ENCODE peak calls at places on chromosome 5, in nine cellular contexts. O, Z, C, X, V, H, J, R and D are unnamed samples.

GRCh38 chr5:95731571-95732554 is 727 bp downstream of the RHOBTB3 start:
- DNase-seq in R (peak), H (no peak), O (peak), X (peak), C (peak), J (peak), Z (peak), V (peak), D (no peak)

GRCh38 chr5:42858709-42859108 is 47.0 kb upstream of the SELENOP start:
- DNase-seq in X (no peak), H (no peak), J (no peak), R (no peak), V (no peak), O (no peak), Z (no peak), C (peak), D (no peak)

GRCh38 chr5:129541648-129542251 is 81.7 kb downstream of the ADAMTS19 start:
- DNase-seq in V (no peak), H (no peak), R (no peak), Z (no peak), J (no peak), X (no peak), C (no peak), O (no peak), D (no peak)

GRCh38 chr5:84885479-84886258 is 501.0 kb upstream of the EDIL3 start:
- DNase-seq in C (no peak), O (peak), V (no peak), X (no peak), R (no peak), H (peak), Z (no peak), J (no peak), D (no peak)

GRCh38 chr5:60763061-60763460 is 63.1 kb upstream of the DEPDC1B start:
- DNase-seq in C (no peak), R (no peak), X (no peak), J (no peak), V (no peak), O (no peak), Z (no peak), H (no peak), D (no peak)

GRCh38 chr5:15452030-15452429 is 48.0 kb upstream of the FBXL7 start:
- DNase-seq in O (no peak), R (no peak), H (no peak), Z (no peak), J (no peak), C (no peak), V (no peak), X (no peak), D (no peak)

GRCh38 chr5:141514330-141515111 is 25.6 kb downstream of the PCDHGC5 start:
- DNase-seq in X (no peak), C (no peak), O (no peak), J (peak), H (no peak), Z (no peak), R (peak), V (peak), D (no peak)

GRCh38 chr5:137836997-137837396 is 30.7 kb upstream of the MYOT start:
- DNase-seq in X (no peak), Z (no peak), V (no peak), O (no peak), H (no peak), J (no peak), C (no peak), R (no peak), D (no peak)

GRCh38 chr5:140005145-140005591 is 37.9 kb downstream of the NRG2 start:
- DNase-seq in O (no peak), Z (no peak), V (no peak), X (peak), H (no peak), C (no peak), R (no peak), J (no peak), D (peak)

GRCh38 chr5:32949571-32949970 is 238.4 kb downstream of the NPR3 start:
- DNase-seq in H (no peak), V (no peak), C (no peak), Z (no peak), X (no peak), R (no peak), J (no peak), O (no peak), D (no peak)

GRCh38 chr5:56535347-56535746 is 280.0 kb upstream of the MAP3K1 start:
- DNase-seq in C (no peak), X (no peak), O (no peak), R (no peak), V (no peak), Z (no peak), H (no peak), J (no peak), D (no peak)

GRCh38 chr5:82986404-82986803 is 90.8 kb downstream of the TMEM167A start:
- DNase-seq in V (no peak), Z (no peak), R (no peak), C (no peak), H (no peak), X (no peak), J (no peak), O (no peak), D (no peak)

GRCh38 chr5:55903121-55903701 is 52.1 kb downstream of the IL31RA start:
- DNase-seq in C (no peak), R (no peak), X (peak), V (no peak), O (no peak), J (no peak), H (no peak), Z (no peak), D (peak)

GRCh38 chr5:117494208-117494607 is 919.6 kb upstream of the SEMA6A start:
- DNase-seq in J (no peak), Z (no peak), V (no peak), O (no peak), R (no peak), H (no peak), X (no peak), C (no peak), D (no peak)

GRCh38 chr5:103510851-103511553 is 51.6 kb downstream of the NUDT12 start:
- DNase-seq in C (no peak), V (no peak), Z (no peak), H (no peak), O (no peak), X (no peak), J (no peak), R (no peak), D (no peak)

GRCh38 chr5:175286981-175287380 is 157.0 kb downstream of the DRD1 start:
- DNase-seq in Z (no peak), V (no peak), C (no peak), H (no peak), X (no peak), J (no peak), R (no peak), O (no peak), D (no peak)

GRCh38 chr5:66066826-66067225 is 77.3 kb upstream of the SREK1 start:
- DNase-seq in J (no peak), O (no peak), R (no peak), H (no peak), X (no peak), Z (no peak), C (no peak), V (no peak), D (no peak)

GRCh38 chr5:53508125-53508524 is 27.7 kb downstream of the FST start:
- DNase-seq in R (no peak), Z (no peak), O (no peak), C (no peak), J (no peak), V (no peak), X (no peak), H (no peak), D (no peak)

GRCh38 chr5:150486402-150487198 is 21.3 kb upstream of the NDST1 start:
- DNase-seq in R (peak), X (peak), O (peak), H (no peak), C (peak), Z (no peak), J (peak), V (peak), D (peak)

GRCh38 chr5:58240286-58240685 is 219.6 kb downstream of the PLK2 start:
- DNase-seq in Z (no peak), X (no peak), H (peak), V (no peak), R (no peak), O (no peak), J (no peak), C (no peak), D (no peak)

GRCh38 chr5:179858586-179859427 is at the start of gene MRNIP:
- DNase-seq in J (peak), V (peak), X (peak), Z (peak), R (peak), C (peak), H (peak), O (peak), D (peak)
- TF ChIP-seq CTCF in J (no peak), V (no peak), X (peak), Z (no peak), R (no peak), C (peak), H (peak), O (peak), D (peak)

DNA sequence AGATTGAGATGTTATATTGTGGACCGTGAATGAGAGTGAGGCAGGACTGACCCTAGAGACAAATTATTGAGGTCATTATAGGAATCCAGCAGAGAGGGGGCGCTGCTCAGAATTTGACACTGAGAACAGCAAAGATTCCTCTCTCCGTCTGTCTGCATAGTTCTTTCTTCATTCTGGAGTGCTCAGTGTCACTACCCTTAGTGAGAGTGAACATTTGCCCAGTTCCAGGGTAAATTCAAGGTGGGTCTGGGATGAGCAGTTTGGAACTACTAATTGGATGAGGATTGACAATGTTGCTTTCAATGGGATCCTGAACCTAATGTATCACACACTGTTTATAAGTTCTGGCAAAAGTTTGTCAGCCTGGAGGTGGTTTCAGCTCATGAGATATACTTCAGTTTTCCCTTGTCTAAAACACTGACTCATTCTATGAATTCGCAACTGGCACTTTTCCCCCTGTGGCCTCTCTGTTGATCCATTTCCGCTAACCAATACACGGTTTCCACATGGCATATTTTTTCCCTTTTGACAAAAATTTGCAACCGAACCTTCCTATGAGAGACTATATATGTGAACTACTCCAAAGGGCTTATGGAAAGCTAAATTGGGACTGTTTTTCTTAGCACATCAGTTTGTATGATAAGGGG is 1240.8 kb upstream of the WWC1 start:
- DNase-seq in V (peak), R (peak), J (no peak), Z (no peak), C (no peak), O (no peak), X (no peak), H (no peak), D (no peak)
- TF ChIP-seq CTCF in V (peak), R (peak), J (no peak), Z (no peak), C (no peak), O (no peak), X (no peak), H (no peak), D (no peak)

GRCh38 chr5:157918811-157919742 is 60.1 kb upstream of the CLINT1 start:
- DNase-seq in H (no peak), R (no peak), J (no peak), Z (no peak), X (no peak), V (no peak), O (no peak), C (no peak), D (no peak)

GRCh38 chr5:157914389-157914788 is 55.4 kb upstream of the CLINT1 start:
- DNase-seq in Z (no peak), C (no peak), J (no peak), V (no peak), X (no peak), O (no peak), H (no peak), R (no peak), D (no peak)

GRCh38 chr5:157920828-157921170 is 61.9 kb upstream of the CLINT1 start:
- DNase-seq in J (no peak), X (no peak), C (no peak), V (no peak), O (no peak), R (no peak), H (no peak), Z (no peak), D (no peak)

GRCh38 chr5:157915638-157916037 is 56.7 kb upstream of the CLINT1 start:
- DNase-seq in C (peak), Z (no peak), H (no peak), J (no peak), V (no peak), X (no peak), R (no peak), O (peak), D (no peak)

DNA sequence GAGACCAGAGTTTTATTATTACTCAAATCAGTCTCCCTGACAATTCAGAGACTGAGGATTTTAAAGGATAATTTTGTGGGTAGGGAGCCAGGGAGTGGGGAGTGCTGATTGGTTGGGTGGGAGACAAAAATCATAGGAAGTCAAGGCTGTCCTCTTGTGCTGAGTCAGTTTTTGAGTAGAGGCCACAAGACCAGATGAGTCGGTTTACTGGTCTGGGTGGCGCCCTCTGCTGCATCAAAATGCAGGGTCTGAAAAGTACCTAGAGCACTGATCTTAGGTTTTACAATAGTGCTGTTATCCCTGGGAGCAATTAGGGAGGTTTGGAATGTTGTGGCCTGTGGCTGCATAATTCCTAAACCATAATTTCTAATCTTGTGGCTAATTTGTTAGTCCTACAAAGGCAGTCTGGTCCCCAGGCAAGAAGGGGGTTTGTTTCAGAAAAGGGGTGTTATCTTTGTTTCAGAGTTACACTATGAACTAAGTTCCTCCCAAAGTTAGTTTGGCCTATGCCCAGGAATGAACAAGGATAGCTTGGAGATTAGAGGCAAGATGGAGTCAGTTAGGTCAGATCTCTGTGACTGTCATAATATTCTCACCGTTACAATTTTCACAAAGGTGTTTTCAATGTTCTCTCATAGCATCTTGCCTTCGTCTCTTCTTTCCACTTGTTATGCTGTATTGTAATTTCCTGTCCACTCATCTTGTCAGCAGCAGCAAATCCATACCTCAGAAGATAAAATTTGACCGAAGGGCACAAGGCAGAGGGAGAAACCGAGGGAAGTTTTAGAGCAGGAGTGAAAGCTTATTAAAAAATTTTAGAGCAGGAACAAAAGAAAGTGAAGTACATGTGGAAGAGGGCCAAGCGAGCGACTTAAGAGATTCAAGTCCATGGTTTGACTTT is 59.2 kb upstream of the CLINT1 start:
- DNase-seq in R (peak), X (peak), V (peak), J (peak), O (peak), H (peak), C (no peak), Z (peak), D (peak)
- TF ChIP-seq CTCF in R (peak), X (peak), V (peak), J (peak), O (no peak), H (peak), C (no peak), Z (peak), D (no peak)

GRCh38 chr5:177304392-177305119 is 957 bp downstream of the PRELID1 start:
- DNase-seq in J (peak), V (no peak), C (no peak), H (no peak), Z (no peak), O (no peak), X (peak), R (no peak), D (peak)

GRCh38 chr5:177308740-177309139 is 3.0 kb downstream of the MXD3 start:
- DNase-seq in H (no peak), O (no peak), X (no peak), Z (no peak), C (no peak), R (no peak), J (no peak), V (no peak), D (no peak)

GRCh38 chr5:177309351-177310191 is 2.1 kb downstream of the MXD3 start:
- DNase-seq in X (peak), R (peak), Z (no peak), H (no peak), O (peak), J (peak), C (no peak), V (peak), D (peak)

GRCh38 chr5:177307544-177308363 is 3.9 kb downstream of the MXD3 start:
- DNase-seq in R (no peak), Z (no peak), J (no peak), O (no peak), H (no peak), V (no peak), X (no peak), C (no peak), D (no peak)

DNA sequence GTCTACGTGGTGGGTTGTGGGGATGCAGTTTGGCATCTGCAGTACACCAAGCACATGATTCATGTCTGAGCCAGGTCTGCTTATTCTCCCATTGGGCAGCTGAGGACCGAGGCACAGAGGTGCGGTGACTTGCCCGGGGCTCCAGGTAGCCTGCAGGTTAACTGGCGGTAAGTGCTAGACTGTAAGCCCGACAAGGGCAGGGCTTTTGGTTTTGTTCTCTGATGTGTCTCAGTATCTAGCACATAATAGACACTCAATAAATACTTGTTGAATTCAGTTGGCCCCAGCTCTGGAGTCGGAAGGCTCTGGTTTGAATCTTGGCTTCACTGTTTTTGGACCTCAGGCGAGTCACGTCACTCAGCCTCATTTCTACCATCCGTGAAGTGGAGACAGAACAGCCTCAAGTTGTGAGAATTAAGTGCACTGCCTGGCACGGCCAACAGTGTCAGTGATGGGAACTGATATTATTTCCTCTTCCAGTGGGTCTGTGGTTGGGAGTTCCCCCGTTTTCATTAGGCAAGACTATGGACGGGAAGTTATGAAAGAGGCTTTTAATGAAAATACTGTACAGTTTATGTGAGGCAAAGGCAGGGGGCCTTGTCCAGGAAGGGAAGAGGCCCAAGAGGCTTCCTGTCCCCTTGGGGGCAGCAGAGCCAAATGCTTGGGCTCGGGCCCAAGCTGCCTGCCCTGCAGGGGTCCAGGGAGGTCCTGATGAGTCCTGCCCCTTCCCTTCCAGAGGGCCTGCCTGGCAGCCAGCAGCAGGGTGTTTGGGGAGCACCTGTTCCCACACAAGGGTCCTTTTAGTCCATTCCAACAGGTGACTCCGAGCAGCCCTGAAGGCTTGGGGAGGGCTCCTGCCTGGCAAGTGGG is 3.3 kb downstream of the PRELID1 start:
- DNase-seq in O (no peak), X (no peak), R (peak), H (no peak), V (no peak), C (no peak), Z (no peak), J (no peak), D (peak)
- TF ChIP-seq CTCF in O (no peak), X (no peak), R (peak), H (no peak), V (no peak), C (peak), Z (no peak), J (no peak), D (no peak)

GRCh38 chr5:142587354-142587965 is 98.4 kb downstream of the FGF1 start:
- DNase-seq in R (peak), V (peak), J (peak), Z (no peak), C (no peak), H (peak), X (peak), O (no peak), D (peak)
- TF ChIP-seq CTCF in R (peak), V (peak), J (peak), Z (no peak), C (peak), H (peak), X (peak), O (no peak), D (peak)

DNA sequence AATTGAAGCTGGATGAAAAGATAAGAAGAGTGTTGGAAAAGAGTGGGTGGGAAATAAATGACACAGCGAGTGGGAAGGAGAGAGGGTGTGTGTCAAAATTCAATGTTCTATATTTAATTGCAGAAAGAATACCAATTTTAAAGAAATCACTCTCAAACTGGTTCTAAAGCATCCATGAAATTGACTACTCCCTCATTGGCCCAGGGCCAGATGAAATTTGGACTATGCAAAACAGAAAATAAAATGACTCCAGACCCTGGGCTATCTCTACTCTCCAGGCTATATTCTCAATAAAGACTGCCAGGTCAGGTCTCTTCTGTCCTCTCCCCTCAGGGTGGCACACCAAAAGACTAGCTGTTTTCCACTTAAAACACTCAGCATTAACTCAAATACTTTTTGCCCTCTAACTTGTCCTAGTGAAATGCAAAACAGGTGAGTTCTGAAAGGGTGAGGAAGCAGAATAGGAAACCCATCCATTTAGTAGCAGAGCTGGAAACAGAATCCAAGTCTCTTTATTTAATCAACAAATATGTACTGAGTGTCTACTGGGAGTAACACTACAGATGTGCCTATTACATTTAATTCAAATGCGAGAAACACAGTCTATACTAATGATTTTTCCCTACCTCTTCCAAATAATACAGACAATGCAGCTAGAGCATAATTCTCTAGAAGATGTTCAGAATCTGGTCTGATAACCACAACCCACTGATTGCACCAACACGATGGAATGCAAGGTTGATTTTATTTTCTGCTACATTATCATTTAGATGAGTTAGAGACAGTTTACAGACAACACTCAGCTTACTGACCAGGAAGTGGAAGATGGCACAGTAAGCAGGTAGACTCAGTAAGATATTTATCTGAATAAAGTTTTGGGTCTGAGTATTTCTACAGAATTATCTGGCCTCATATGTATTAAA is 42.1 kb downstream of the EFCAB9 start:
- DNase-seq in V (no peak), H (no peak), Z (no peak), X (no peak), C (no peak), O (no peak), R (no peak), J (no peak), D (no peak)
- TF ChIP-seq CTCF in V (no peak), H (no peak), Z (no peak), X (no peak), C (no peak), O (no peak), R (no peak), J (no peak), D (no peak)